ENCODE peak calls at places on chromosomes 12 and 14, in six cellular contexts. U is GM12865; T is GM06990; H is CD4-positive, CD25-positive, alpha-beta regulatory T cell; K is fibroblast of the aortic adventitia; J is mammary epithelial cell. M is an unnamed sample.

GRCh38 chr12:77402726-77403125 is 337.4 kb upstream of the E2F7 start:
- DNase-seq in T (no peak), U (no peak), J (no peak), H (no peak), K (peak; percentile 87), M (no peak)

GRCh38 chr12:13146539-13146938 is 43.1 kb upstream of the GSG1 start:
- DNase-seq in H (no peak), K (peak; percentile 42), J (no peak), T (no peak), U (no peak), M (no peak)

GRCh38 chr12:126676426-126676825 is 1590.5 kb upstream of the TMEM132C start:
- DNase-seq in H (no peak), J (no peak), K (peak; percentile 33), T (no peak), U (no peak), M (no peak)

GRCh38 chr12:1523558-1524050 is 70.8 kb downstream of the FBXL14 start:
- DNase-seq in K (no peak), U (no peak), T (no peak), J (no peak), H (no peak), M (no peak)

GRCh38 chr14:101516401-101516800 is 44.9 kb upstream of the DIO3 start:
- DNase-seq in U (no peak), T (no peak), J (no peak), K (no peak), H (no peak), M (no peak)

GRCh38 chr14:55454264-55455151 is 14.1 kb upstream of the TBPL2 start:
- DNase-seq in T (no peak), U (peak; percentile 49), J (peak; percentile 71), K (peak; percentile 71), H (no peak), M (no peak)

GRCh38 chr12:65229441-65229840 is 49.0 kb upstream of the MSRB3 start:
- DNase-seq in K (peak; percentile 53), T (no peak), J (peak; percentile 74), H (no peak), U (no peak), M (no peak)

GRCh38 chr14:68906439-68906838 is 72.7 kb downstream of the ACTN1 start:
- DNase-seq in H (no peak), T (no peak), J (no peak), U (no peak), K (no peak), M (no peak)

GRCh38 chr12:105888696-105889095 is 250.1 kb downstream of the NUAK1 start:
- DNase-seq in H (no peak), J (peak; percentile 8), T (no peak), K (peak; percentile 27), U (no peak), M (no peak)

GRCh38 chr14:33475623-33476022 is 475.3 kb downstream of the EGLN3 start:
- DNase-seq in U (peak; percentile 5), H (no peak), K (peak; percentile 18), J (peak; percentile 38), T (no peak), M (peak; percentile 12)

DNA sequence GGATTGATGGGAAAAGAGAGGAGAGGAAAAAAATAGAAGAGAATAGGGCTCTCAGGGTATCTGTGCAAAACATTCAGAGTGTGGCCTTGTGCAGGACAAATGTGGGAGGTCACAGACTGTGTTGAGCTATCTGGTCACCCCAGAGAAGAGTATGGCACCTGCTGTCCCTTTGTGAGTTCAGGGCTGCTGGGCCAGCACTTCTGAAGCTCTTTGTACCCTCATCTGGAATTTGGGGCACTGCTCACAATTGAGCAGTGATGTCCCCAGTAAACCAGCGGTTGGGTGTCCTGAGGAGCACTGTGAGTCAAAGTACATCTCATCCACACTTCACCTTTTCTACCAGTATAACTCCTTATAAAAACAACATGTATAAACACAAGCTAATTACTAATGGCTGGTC is 2.6 kb upstream of the KRT81 start:
- DNase-seq in K (no peak), H (no peak), T (no peak), J (no peak), U (no peak), M (no peak)
- H3K4me3 ChIP-seq in K (no peak overlapping the region), H (no peak overlapping the region), T (no peak overlapping the region), J (no peak overlapping the region), U (no peak overlapping the region), M (no peak overlapping the region)

DNA sequence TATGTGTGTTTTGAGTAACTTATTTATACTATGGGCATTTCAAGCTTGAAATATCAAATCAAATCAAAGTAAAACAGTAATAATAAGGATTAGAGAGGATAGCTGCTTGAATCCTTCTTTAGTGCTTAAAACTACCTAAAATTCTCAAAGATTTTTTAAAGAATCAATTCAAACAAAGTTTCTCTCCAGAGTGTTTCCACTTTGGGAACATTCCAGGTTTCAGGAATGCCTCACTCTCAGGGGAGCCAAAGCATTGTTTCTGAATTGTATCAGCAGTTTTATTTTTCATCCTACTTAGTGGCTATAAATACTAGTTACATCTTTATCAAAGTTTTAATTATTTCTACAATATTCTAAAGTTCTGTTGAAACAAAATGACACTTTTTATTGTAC is 796 bp downstream of the RASSF9 start:
- DNase-seq in U (no peak), H (no peak), T (no peak), J (peak; percentile 18), K (peak; percentile 78), M (no peak)
- H3K4me3 ChIP-seq in U (no peak overlapping the region), H (no peak overlapping the region), T (no peak overlapping the region), J (peak overlapping the region; percentile 83), K (peak overlapping the region; percentile 68), M (no peak overlapping the region)

GRCh38 chr12:132356686-132357622 is 27.6 kb upstream of the GALNT9 start:
- DNase-seq in H (no peak), T (no peak), U (no peak), K (peak; percentile 5), J (peak; percentile 29), M (no peak)
- H3K4me3 ChIP-seq in H (no peak overlapping the region), T (no peak overlapping the region), U (no peak overlapping the region), K (no peak overlapping the region), J (no peak overlapping the region), M (no peak overlapping the region)

GRCh38 chr14:73887116-73887490 is 444 bp downstream of the ZNF410 start:
- DNase-seq in U (peak; percentile 27), H (no peak), K (peak; percentile 50), T (no peak), J (no peak), M (no peak)

GRCh38 chr14:73886449-73887115 is at the start of gene ZNF410:
- DNase-seq in J (peak; percentile 98), K (peak; percentile 95), U (peak; percentile 97), H (peak; percentile 84), T (peak; percentile 96), M (peak; percentile 77)

GRCh38 chr14:73887704-73888459 is 1.2 kb downstream of the ZNF410 start:
- DNase-seq in H (no peak), J (no peak), T (no peak), K (peak; percentile 4), U (no peak), M (no peak)

GRCh38 chr14:73888971-73889370 is 2.3 kb downstream of the ZNF410 start:
- DNase-seq in J (peak; percentile 64), T (no peak), K (peak; percentile 31), H (no peak), U (no peak), M (no peak)

GRCh38 chr14:73888460-73888725 is 1.7 kb downstream of the ZNF410 start:
- DNase-seq in U (no peak), H (no peak), J (peak; percentile 27), K (peak; percentile 43), T (no peak), M (no peak)
- H3K4me3 ChIP-seq in U (peak overlapping the region; percentile 98), H (peak overlapping the region; percentile 97), J (peak overlapping the region; percentile 83), K (peak overlapping the region; percentile 80), T (peak overlapping the region; percentile 89), M (no peak overlapping the region)

M was measured in Jurkat, Clone E6-1.